ENCODE peak calls at places on chromosomes 12 and 14, in four cellular contexts. X is Peyer's patch; F is sciatic nerve; S is activated CD4-positive, alpha-beta T cell treated with anti-CD3 and anti-CD28 coated beads, Interleukin-2, amount 50 U/mL, for 24 hours. J is an unnamed sample.
A peak's percentile ranks its signal among the peaks of the same experiment; 100 is the strongest.

GRCh38 chr14:51538973-51539372 is 112.7 kb upstream of the FRMD6 start:
- DNase-seq in X (no peak), F (no peak), S (no peak), J (no peak)

GRCh38 chr12:132834181-132834711 is 5.6 kb upstream of the GOLGA3 start:
- DNase-seq in X (peak; percentile 54), F (no peak), S (no peak), J (peak; percentile 80)

GRCh38 chr12:103560604-103561101 is 26.4 kb upstream of the STAB2 start:
- DNase-seq in X (no peak), F (no peak), S (no peak), J (no peak)

GRCh38 chr14:22900088-22900799 is 17.2 kb downstream of the REM2 start:
- DNase-seq in X (peak; percentile 63), F (no peak), S (no peak), J (peak; percentile 82)

GRCh38 chr12:49750027-49750977 is 8.9 kb downstream of the TMBIM6 start:
- DNase-seq in X (no peak), F (no peak), S (no peak), J (peak; percentile 73)

GRCh38 chr14:93207468-93208308 is 632 bp downstream of the UBR7 start:
- DNase-seq in X (no peak), F (no peak), S (no peak), J (peak; percentile 61)

GRCh38 chr12:42763682-42764081 is 174.1 kb upstream of the PRICKLE1 start:
- DNase-seq in X (no peak), F (no peak), S (no peak), J (no peak)

GRCh38 chr12:9590441-9590840 is 17.3 kb downstream of the KLRB1 start:
- DNase-seq in X (no peak), F (no peak), S (no peak), J (no peak)

GRCh38 chr12:26198742-26199141 is 3.4 kb downstream of the SSPN start:
- DNase-seq in X (no peak), F (no peak), S (no peak), J (no peak)

GRCh38 chr12:118884226-118884625 is 97.1 kb upstream of the SRRM4 start:
- DNase-seq in X (no peak), F (no peak), S (no peak), J (no peak)

GRCh38 chr12:10154145-10154496 is 17.8 kb downstream of the OLR1 start:
- DNase-seq in X (no peak), F (no peak), S (no peak), J (no peak)

GRCh38 chr12:45660330-45660729 is 69.2 kb upstream of the ARID2 start:
- DNase-seq in X (no peak), F (no peak), S (no peak), J (no peak)

GRCh38 chr12:101891462-101891971 is 14.1 kb downstream of the DRAM1 start:
- DNase-seq in X (peak; percentile 68), F (no peak), S (no peak), J (peak; percentile 70)

GRCh38 chr12:12661086-12661485 is 34.9 kb downstream of the GPR19 start:
- DNase-seq in X (no peak), F (no peak), S (no peak), J (no peak)

GRCh38 chr14:22667881-22668280 is 23.7 kb upstream of the OR6J1 start:
- DNase-seq in X (no peak), F (no peak), S (no peak), J (no peak)

GRCh38 chr14:71529855-71530254 is 402.4 kb upstream of the RGS6 start:
- DNase-seq in X (no peak), F (peak; percentile 66), S (no peak), J (no peak)

GRCh38 chr14:104517867-104518266 is 61.7 kb upstream of the C14orf180 start:
- DNase-seq in X (no peak), F (no peak), S (no peak), J (no peak)

GRCh38 chr14:32470161-32470705 is 141.1 kb downstream of the AKAP6 start:
- DNase-seq in X (no peak), F (no peak), S (no peak), J (no peak)

GRCh38 chr12:52308807-52309425 is 12.3 kb downstream of the KRT83 start:
- DNase-seq in X (no peak), F (no peak), S (no peak), J (no peak)

GRCh38 chr14:95838862-95839261 is 37.8 kb upstream of the TUNAR start:
- DNase-seq in X (no peak), F (no peak), S (no peak), J (no peak)

GRCh38 chr14:104600141-104600643 is 4.4 kb downstream of the TMEM179 start:
- DNase-seq in X (no peak), F (no peak), S (no peak), J (no peak)

GRCh38 chr12:40117818-40118217 is 11.9 kb upstream of the SLC2A13 start:
- DNase-seq in X (no peak), F (no peak), S (no peak), J (peak; percentile 62)

GRCh38 chr12:88303335-88303734 is 161.2 kb downstream of the TMTC3 start:
- DNase-seq in X (no peak), F (no peak), S (no peak), J (no peak)

GRCh38 chr14:104917992-104918391 is 6.7 kb upstream of the PLD4 start:
- DNase-seq in X (no peak), F (no peak), S (no peak), J (no peak)

GRCh38 chr12:19744760-19745218 is 305.5 kb downstream of the AEBP2 start:
- DNase-seq in X (no peak), F (no peak), S (no peak), J (no peak)

GRCh38 chr14:77027538-77028383 is 747 bp downstream of the IRF2BPL start:
- DNase-seq in X (peak; percentile 87), F (peak; percentile 90), S (no peak), J (peak; percentile 80)